ENCODE peak calls at places on chromosomes 1 and 21, in nine cellular contexts. B is adrenal gland, L is IMR-90, A is A549, H is testis, Y is ovary, U is lower leg skin, J is HCT116, D is esophagus squamous epithelium. N is an unnamed sample.

GRCh38 chr1:21115098-21115760 is 61.5 kb downstream of the EIF4G3 start:
- DNase-seq in B (no peak), L (no peak), A (peak), H (no peak), Y (no peak), U (no peak), J (no peak), D (no peak), N (no peak)

GRCh38 chr1:92749024-92749634 is 35.8 kb downstream of the EVI5 start:
- DNase-seq in B (no peak), L (peak), A (peak), H (peak), Y (no peak), U (peak), J (peak), D (no peak), N (no peak)

GRCh38 chr21:34932233-34932632 is 116.9 kb downstream of the RUNX1 start:
- DNase-seq in B (no peak), L (no peak), A (no peak), H (no peak), Y (no peak), U (no peak), J (no peak), D (no peak), N (no peak)

GRCh38 chr1:248783367-248783766 is 27.8 kb upstream of the LYPD8 start:
- DNase-seq in B (no peak), L (no peak), A (no peak), H (no peak), Y (no peak), U (no peak), J (no peak), D (no peak), N (no peak)

GRCh38 chr1:31670583-31670944 is 25.9 kb upstream of the PEF1 start:
- DNase-seq in B (no peak), L (no peak), A (no peak), H (no peak), Y (no peak), U (no peak), J (no peak), D (no peak), N (no peak)

GRCh38 chr1:37719572-37720195 is 27.4 kb downstream of the CDCA8 start:
- DNase-seq in B (no peak), L (peak), A (no peak), H (no peak), Y (no peak), U (no peak), J (no peak), D (no peak), N (no peak)

GRCh38 chr1:115192200-115192767 is 103.0 kb upstream of the TSPAN2 start:
- DNase-seq in B (no peak), L (peak), A (no peak), H (no peak), Y (no peak), U (no peak), J (no peak), D (no peak), N (no peak)

GRCh38 chr1:218347713-218348627 is 2.8 kb downstream of the TGFB2 start:
- DNase-seq in B (no peak), L (peak), A (peak), H (no peak), Y (no peak), U (no peak), J (no peak), D (no peak), N (no peak)

GRCh38 chr1:215083408-215083961 is 948 bp downstream of the KCNK2 start:
- DNase-seq in B (peak), L (peak), A (no peak), H (peak), Y (no peak), U (no peak), J (no peak), D (no peak), N (no peak)

GRCh38 chr21:35226960-35227741 is 178.0 kb upstream of the RUNX1 start:
- DNase-seq in B (no peak), L (no peak), A (no peak), H (no peak), Y (no peak), U (no peak), J (no peak), D (no peak), N (no peak)

GRCh38 chr21:43643193-43643592 is 16.1 kb downstream of the HSF2BP start:
- DNase-seq in B (no peak), L (no peak), A (no peak), H (no peak), Y (no peak), U (no peak), J (no peak), D (no peak), N (no peak)

GRCh38 chr1:24403806-24404205 is 9.8 kb downstream of the STPG1 start:
- DNase-seq in B (no peak), L (no peak), A (no peak), H (no peak), Y (no peak), U (no peak), J (no peak), D (no peak), N (no peak)

GRCh38 chr1:164602142-164602429 is 43.1 kb downstream of the PBX1 start:
- DNase-seq in B (no peak), L (no peak), A (no peak), H (no peak), Y (no peak), U (peak), J (peak), D (no peak), N (no peak)

GRCh38 chr1:210908257-210908656 is 225.7 kb downstream of the KCNH1 start:
- DNase-seq in B (no peak), L (no peak), A (no peak), H (no peak), Y (no peak), U (no peak), J (no peak), D (no peak), N (no peak)

GRCh38 chr1:197692965-197693364 is 82.3 kb downstream of the DENND1B start:
- DNase-seq in B (no peak), L (peak), A (peak), H (no peak), Y (no peak), U (no peak), J (peak), D (no peak), N (no peak)

GRCh38 chr1:84836145-84836544 is 56.9 kb downstream of the LPAR3 start:
- DNase-seq in B (no peak), L (no peak), A (no peak), H (no peak), Y (no peak), U (no peak), J (peak), D (no peak), N (no peak)

GRCh38 chr1:109932232-109932631 is 21.6 kb downstream of the CSF1 start:
- DNase-seq in B (no peak), L (no peak), A (no peak), H (no peak), Y (no peak), U (no peak), J (no peak), D (no peak), N (no peak)

GRCh38 chr1:44423706-44424546 is 18.9 kb downstream of the RNF220 start:
- DNase-seq in B (no peak), L (peak), A (no peak), H (peak), Y (no peak), U (peak), J (no peak), D (no peak), N (peak)

GRCh38 chr1:23577056-23577985 is 18.0 kb upstream of the ID3 start:
- DNase-seq in B (no peak), L (peak), A (peak), H (peak), Y (no peak), U (no peak), J (no peak), D (no peak), N (no peak)

GRCh38 chr1:25799758-25800537 is at the start of gene SELENON:
- DNase-seq in B (peak), L (peak), A (no peak), H (peak), Y (peak), U (no peak), J (no peak), D (no peak), N (no peak)

GRCh38 chr1:166089804-166090203 is 77.0 kb downstream of the FAM78B start:
- DNase-seq in B (no peak), L (no peak), A (no peak), H (no peak), Y (no peak), U (no peak), J (no peak), D (no peak), N (no peak)

GRCh38 chr1:176552217-176552974 is 89.4 kb downstream of the PAPPA2 start:
- DNase-seq in B (no peak), L (no peak), A (no peak), H (no peak), Y (no peak), U (no peak), J (no peak), D (no peak), N (no peak)

GRCh38 chr1:101144868-101145808 is 91.7 kb upstream of the S1PR1 start:
- DNase-seq in B (no peak), L (peak), A (no peak), H (no peak), Y (no peak), U (no peak), J (no peak), D (no peak), N (no peak)

GRCh38 chr1:206962269-206962668 is 8.0 kb downstream of the FCAMR start:
- DNase-seq in B (no peak), L (no peak), A (no peak), H (no peak), Y (no peak), U (no peak), J (no peak), D (no peak), N (no peak)

DNA sequence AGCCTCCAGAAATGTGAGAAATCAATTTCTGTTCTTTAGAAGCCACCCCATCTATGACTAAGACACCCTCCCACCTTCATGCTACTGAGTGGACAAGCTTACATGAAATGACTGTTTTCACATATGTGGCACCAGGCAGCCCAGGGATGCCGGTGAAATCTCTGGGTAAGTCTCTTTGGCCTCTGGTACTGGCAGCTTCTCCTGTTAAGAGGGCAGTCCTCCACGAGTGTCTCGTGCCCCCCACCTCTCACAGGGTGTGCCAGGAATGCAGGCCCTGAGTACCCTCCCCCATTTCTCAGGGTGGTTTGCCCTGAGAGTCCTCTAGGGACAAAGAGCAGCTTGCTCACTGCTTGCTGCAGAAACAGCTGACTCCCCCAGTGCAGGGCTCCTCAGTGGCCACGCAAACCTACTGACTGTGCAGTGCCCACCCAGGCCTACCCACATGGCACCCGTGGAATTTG is 3.2 kb upstream of the PRXL2B start:
- DNase-seq in B (no peak), L (no peak), A (no peak), H (no peak), Y (no peak), U (no peak), J (no peak), D (no peak), N (no peak)
- TF ChIP-seq POLR2A in B (no peak), L (no peak), A (no peak), H (no peak), Y (no peak), U (no peak), J (no peak), D (no peak), N (no peak)

DNA sequence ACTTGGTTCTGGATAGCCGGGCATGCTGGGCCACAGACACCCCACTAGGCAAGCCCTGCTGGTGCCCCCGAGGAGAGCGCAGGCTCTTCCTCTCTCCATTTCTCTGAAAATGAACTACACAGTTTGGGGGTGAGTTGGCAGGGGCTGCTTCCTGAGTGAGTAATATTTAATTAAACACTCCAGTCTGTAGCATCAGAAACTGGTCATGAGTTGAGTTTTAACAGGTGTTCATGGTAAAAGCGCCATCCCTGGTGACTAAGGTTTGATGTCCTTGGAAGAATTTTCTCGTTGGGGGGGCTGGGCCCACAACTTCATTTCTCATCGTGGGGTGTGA is 1.7 kb downstream of the SPSB1 start:
- DNase-seq in B (no peak), L (peak), A (peak), H (no peak), Y (no peak), U (no peak), J (no peak), D (no peak), N (no peak)
- TF ChIP-seq POLR2A in B (no peak), L (peak), A (no peak), H (no peak), Y (no peak), U (no peak), J (no peak), D (no peak), N (no peak)

GRCh38 chr1:16076003-16076870 is 2.8 kb upstream of the FAM131C start:
- DNase-seq in B (peak), L (peak), A (peak), H (no peak), Y (no peak), U (no peak), J (peak), D (no peak), N (peak)
- TF ChIP-seq POLR2A in B (peak), L (peak), A (no peak), H (no peak), Y (no peak), U (no peak), J (no peak), D (no peak), N (peak)

GRCh38 chr1:94265011-94265422 is 27.6 kb upstream of the ARHGAP29 start:
- DNase-seq in B (no peak), L (no peak), A (no peak), H (no peak), Y (no peak), U (no peak), J (no peak), D (no peak), N (no peak)
- TF ChIP-seq POLR2A in B (no peak), L (no peak), A (no peak), H (no peak), Y (no peak), U (no peak), J (no peak), D (no peak), N (no peak)

GRCh38 chr1:155125511-155125945 is 2.1 kb upstream of the EFNA1 start:
- DNase-seq in B (no peak), L (no peak), A (peak), H (no peak), Y (peak), U (no peak), J (no peak), D (no peak), N (no peak)
- TF ChIP-seq POLR2A in B (no peak), L (no peak), A (no peak), H (no peak), Y (no peak), U (no peak), J (no peak), D (no peak), N (no peak)

GRCh38 chr21:14528815-14529214 is 17.3 kb downstream of the SAMSN1 start:
- DNase-seq in B (no peak), L (no peak), A (no peak), H (no peak), Y (no peak), U (no peak), J (no peak), D (no peak), N (no peak)

GRCh38 chr21:14530574-14530973 is 15.5 kb downstream of the SAMSN1 start:
- DNase-seq in B (no peak), L (no peak), A (no peak), H (no peak), Y (no peak), U (no peak), J (no peak), D (no peak), N (no peak)

GRCh38 chr21:14533555-14534400 is 12.3 kb downstream of the SAMSN1 start:
- DNase-seq in B (no peak), L (no peak), A (peak), H (no peak), Y (no peak), U (no peak), J (peak), D (no peak), N (peak)

GRCh38 chr21:14535702-14536101 is 10.4 kb downstream of the SAMSN1 start:
- DNase-seq in B (no peak), L (no peak), A (no peak), H (no peak), Y (no peak), U (no peak), J (no peak), D (no peak), N (no peak)

GRCh38 chr21:14531927-14532326 is 14.2 kb downstream of the SAMSN1 start:
- DNase-seq in B (no peak), L (no peak), A (no peak), H (no peak), Y (no peak), U (no peak), J (no peak), D (no peak), N (no peak)
- TF ChIP-seq POLR2A in B (no peak), L (no peak), A (no peak), H (no peak), Y (no peak), U (no peak), J (no peak), D (no peak), N (no peak)

GRCh38 chr1:6603424-6603850 is 768 bp upstream of the KLHL21 start:
- DNase-seq in B (peak), L (peak), A (no peak), H (no peak), Y (peak), U (no peak), J (no peak), D (no peak), N (no peak)

GRCh38 chr1:6600410-6601048 is 2.1 kb downstream of the KLHL21 start:
- DNase-seq in B (no peak), L (peak), A (no peak), H (no peak), Y (no peak), U (no peak), J (no peak), D (no peak), N (no peak)

GRCh38 chr1:6602669-6603423 is at the start of gene KLHL21:
- DNase-seq in B (peak), L (peak), A (peak), H (peak), Y (peak), U (peak), J (peak), D (peak), N (peak)

GRCh38 chr1:6601049-6601864 is 1.4 kb downstream of the KLHL21 start:
- DNase-seq in B (peak), L (peak), A (peak), H (peak), Y (peak), U (peak), J (peak), D (peak), N (peak)

GRCh38 chr1:6601865-6602668 is 602 bp downstream of the KLHL21 start:
- DNase-seq in B (peak), L (peak), A (no peak), H (no peak), Y (peak), U (no peak), J (no peak), D (no peak), N (no peak)
- TF ChIP-seq POLR2A in B (no peak), L (no peak), A (no peak), H (no peak), Y (no peak), U (no peak), J (no peak), D (no peak), N (peak)

N was measured in H54.